ENCODE peak calls at places on chromosomes 5 and 9, in four cellular contexts. P is tibial artery, L is neural progenitor cell, T is PC-3. A is an unnamed sample. For H3K9me3, the result is how much of the 10 kb centered on the place peaks cover.

GRCh38 chr5:34866989-34867471 is 28.1 kb downstream of the TTC23L start:
- DNase-seq in P (no peak), L (no peak), T (no peak), A (peak)

GRCh38 chr5:170097934-170098333 is 7.8 kb upstream of the FOXI1 start:
- DNase-seq in P (no peak), L (no peak), T (no peak), A (no peak)

GRCh38 chr5:120808606-120809005 is 344.5 kb downstream of the PRR16 start:
- DNase-seq in P (no peak), L (no peak), T (no peak), A (no peak)

GRCh38 chr5:10982616-10983015 is 221.6 kb upstream of the DAP start:
- DNase-seq in P (no peak), L (no peak), T (no peak), A (no peak)

GRCh38 chr9:81565144-81565543 is 124.2 kb downstream of the TLE1 start:
- DNase-seq in P (no peak), L (no peak), T (no peak), A (no peak)

GRCh38 chr5:1519631-1520141 is 4.1 kb downstream of the LPCAT1 start:
- DNase-seq in P (peak), L (no peak), T (no peak), A (peak)

GRCh38 chr9:136796238-136796774 is at the start of gene CCDC183:
- DNase-seq in P (no peak), L (no peak), T (no peak), A (no peak)

GRCh38 chr5:171868236-171868635 is 82.6 kb downstream of the SMIM23 start:
- DNase-seq in P (no peak), L (no peak), T (no peak), A (no peak)

GRCh38 chr5:93421987-93422391 is 159.0 kb downstream of the NR2F1-AS1 start:
- DNase-seq in P (no peak), L (peak), T (no peak), A (no peak)

GRCh38 chr5:91178461-91178860 is 204.7 kb downstream of the ARRDC3 start:
- DNase-seq in P (no peak), L (no peak), T (no peak), A (no peak)

GRCh38 chr5:131228646-131229045 is 35.2 kb upstream of the CDC42SE2 start:
- DNase-seq in P (no peak), L (no peak), T (no peak), A (peak)

GRCh38 chr5:102740515-102740914 is 14.6 kb upstream of the PAM start:
- DNase-seq in P (no peak), L (no peak), T (no peak), A (no peak)

GRCh38 chr9:70924905-70925547 is 196.4 kb downstream of the TRPM3 start:
- DNase-seq in P (peak), L (peak), T (peak), A (peak)

GRCh38 chr5:40680741-40681350 is 1.1 kb downstream of the PTGER4 start:
- DNase-seq in P (no peak), L (peak), T (no peak), A (peak)

GRCh38 chr5:170923910-170924620 is 62.2 kb downstream of the RANBP17 start:
- DNase-seq in P (no peak), L (no peak), T (no peak), A (no peak)

GRCh38 chr5:162068412-162068811 is 839 bp downstream of the GABRG2 start:
- DNase-seq in P (no peak), L (peak), T (peak), A (peak)

GRCh38 chr9:128316421-128316820 is 5.8 kb downstream of the TRUB2 start:
- DNase-seq in P (no peak), L (no peak), T (no peak), A (no peak)

GRCh38 chr5:10567181-10567591 is 3.3 kb downstream of the ANKRD33B start:
- DNase-seq in P (peak), L (no peak), T (no peak), A (no peak)

GRCh38 chr5:133761606-133762005 is 149.3 kb upstream of the FSTL4 start:
- DNase-seq in P (no peak), L (no peak), T (no peak), A (no peak)

GRCh38 chr5:172102251-172102870 is 85.7 kb downstream of the STK10 start:
- DNase-seq in P (no peak), L (no peak), T (no peak), A (no peak)

GRCh38 chr9:74478606-74479005 is 18.5 kb upstream of the RORB start:
- DNase-seq in P (no peak), L (no peak), T (no peak), A (no peak)

GRCh38 chr9:87069690-87070089 is 122.4 kb upstream of the GAS1 start:
- DNase-seq in P (no peak), L (no peak), T (no peak), A (no peak)

GRCh38 chr5:170297589-170298462 is at the start of gene LCP2:
- DNase-seq in P (no peak), L (no peak), T (no peak), A (no peak)

GRCh38 chr9:96186601-96187011 is 115.4 kb downstream of the HSD17B3 start:
- DNase-seq in P (no peak), L (peak), T (peak), A (peak)

GRCh38 chr9:107425110-107426025 is 64.2 kb downstream of the KLF4 start:
- DNase-seq in P (peak), L (peak), T (peak), A (peak)

GRCh38 chr9:123225995-123226394 is 42.4 kb downstream of the STRBP start:
- DNase-seq in P (no peak), L (no peak), T (peak), A (no peak)

GRCh38 chr9:131470581-131470991 is 32.1 kb upstream of the POMT1 start:
- DNase-seq in P (peak), L (no peak), T (no peak), A (no peak)

GRCh38 chr9:36029765-36030528 is 6.8 kb upstream of the RECK start:
- DNase-seq in P (no peak), L (no peak), T (peak), A (no peak)

GRCh38 chr5:179955630-179956029 is 47.9 kb upstream of the TBC1D9B start:
- DNase-seq in P (no peak), L (no peak), T (no peak), A (no peak)

GRCh38 chr5:133891390-133891789 is 77.0 kb downstream of the C5orf15 start:
- DNase-seq in P (no peak), L (no peak), T (no peak), A (no peak)

GRCh38 chr5:37714756-37715155 is 125.1 kb downstream of the GDNF start:
- DNase-seq in P (no peak), L (no peak), T (no peak), A (no peak)

GRCh38 chr5:39896706-39897105 is 471.9 kb upstream of the DAB2 start:
- DNase-seq in P (no peak), L (no peak), T (no peak), A (no peak)

GRCh38 chr5:55821731-55822512 is 29.2 kb upstream of the IL31RA start:
- DNase-seq in P (no peak), L (peak), T (no peak), A (peak)

GRCh38 chr5:5581080-5581479 is 158.6 kb downstream of the ICE1 start:
- DNase-seq in P (no peak), L (no peak), T (no peak), A (no peak)

GRCh38 chr5:143074414-143074996 is 304.3 kb downstream of the ARHGAP26 start:
- DNase-seq in P (no peak), L (no peak), T (no peak), A (no peak)

GRCh38 chr5:151026088-151026487 is 5.7 kb downstream of the GPX3 start:
- DNase-seq in P (no peak), L (no peak), T (no peak), A (no peak)
- H3K4me3 ChIP-seq in P (no peak), L (no peak), T (no peak), A (no peak)

DNA sequence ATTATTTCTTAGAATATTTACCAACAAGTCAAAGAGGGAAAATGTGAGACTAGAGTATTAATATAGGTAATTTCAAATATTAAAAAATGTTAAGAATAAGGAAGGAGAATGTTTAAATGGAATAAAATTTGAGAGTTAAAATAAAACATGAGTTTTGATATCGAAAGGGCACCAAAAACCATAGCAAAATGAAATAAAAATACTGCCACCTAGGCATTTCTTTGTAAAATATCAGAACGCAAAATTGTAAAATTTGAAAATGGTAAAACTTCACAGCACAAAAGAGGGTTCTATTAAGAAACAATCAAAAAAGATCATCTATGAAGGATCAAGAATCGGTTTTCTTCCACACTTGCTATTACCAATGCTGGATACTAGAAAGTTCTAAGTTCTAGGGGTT is 418.3 kb downstream of the TAF11L14 start:
- DNase-seq in P (no peak), L (no peak), T (no peak), A (no peak)
- H3K9me3 ChIP-seq in P (under half), L (under half), T (under half), A (under half)

DNA sequence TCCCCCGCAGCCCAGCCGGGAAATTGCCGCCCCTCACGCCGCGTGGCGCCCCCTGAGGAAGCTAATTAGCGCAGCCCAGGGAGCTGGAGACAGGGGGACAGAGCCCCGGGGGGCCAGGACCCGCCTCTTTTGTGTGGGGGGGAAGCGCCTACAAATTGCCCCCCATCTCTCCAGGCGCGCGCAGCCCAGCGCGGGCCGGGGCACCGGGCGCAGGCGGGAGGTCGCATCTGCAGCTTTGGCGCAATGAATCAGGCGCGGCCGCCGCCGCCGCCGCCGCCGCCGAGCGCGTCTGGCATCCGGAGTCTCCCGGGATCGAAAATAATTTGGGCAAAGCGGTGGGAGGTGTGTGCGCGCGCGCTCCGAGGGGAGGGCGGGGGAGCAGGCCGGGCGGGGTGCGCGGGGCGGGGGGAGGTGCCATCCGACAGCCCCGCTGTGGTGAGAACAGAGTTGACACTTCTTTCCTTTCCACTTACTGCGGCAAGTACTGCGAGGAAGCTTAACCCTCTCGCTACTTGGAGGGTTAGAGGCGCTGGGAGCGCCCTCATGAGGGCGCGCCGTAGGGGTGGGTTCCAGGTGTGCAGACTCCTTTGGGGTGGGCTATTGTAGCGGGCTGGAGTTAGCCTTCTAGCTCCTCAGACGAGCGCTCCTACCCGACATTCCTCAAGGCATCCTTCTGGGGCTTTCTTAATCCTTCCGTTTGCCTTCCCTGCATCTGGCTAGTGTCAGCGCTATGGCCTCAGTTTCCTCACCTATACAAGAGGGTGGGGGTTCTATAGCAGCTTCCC is 63.1 kb downstream of the CXXC5 start:
- DNase-seq in P (peak), L (peak), T (peak), A (no peak)
- TF ChIP-seq CTCF in P (no peak), L (peak), T (peak), A (no peak)

DNA sequence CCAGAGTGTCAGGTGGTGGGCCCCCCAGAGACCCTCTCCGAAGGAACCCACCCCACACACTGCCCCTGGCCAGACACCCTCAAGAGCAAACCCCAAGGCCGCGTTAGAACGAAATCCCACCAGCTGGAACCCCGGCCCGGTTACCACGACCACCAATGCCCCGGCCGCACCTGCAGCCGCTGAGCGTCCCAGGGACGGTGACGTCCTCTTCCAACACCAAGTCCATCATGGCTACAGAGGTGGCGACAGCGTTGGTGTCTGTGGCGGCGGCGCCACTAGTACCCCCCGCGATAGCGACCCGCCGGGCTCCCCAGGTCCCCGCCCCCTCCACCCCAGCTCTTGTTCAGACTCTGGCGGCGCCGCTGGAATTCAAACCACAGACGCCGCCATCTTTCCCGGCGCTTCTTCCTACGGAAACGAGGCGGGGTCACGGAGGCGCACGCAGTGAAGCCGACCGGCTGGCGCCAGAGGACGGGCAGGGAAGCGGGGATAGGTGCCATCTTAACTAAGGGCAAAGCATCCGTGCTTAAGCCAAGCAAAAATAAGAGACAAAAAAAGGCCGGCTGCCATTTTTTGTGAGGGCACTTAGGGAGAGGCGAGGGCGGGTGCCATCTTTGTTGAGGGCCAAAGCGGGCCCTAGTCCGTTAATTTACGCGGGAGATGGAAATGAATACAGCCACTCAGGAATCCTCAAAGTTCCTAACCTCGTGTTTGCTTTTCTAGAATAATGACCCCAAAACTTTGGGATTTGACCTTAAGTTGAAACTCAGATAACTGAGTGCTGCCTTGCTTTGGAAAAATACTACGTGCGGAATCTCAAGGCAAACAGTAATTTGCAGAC is at the start of gene CDK5RAP2:
- DNase-seq in P (peak), L (peak), T (peak), A (peak)
- H3K4me3 ChIP-seq in P (peak), L (peak), T (peak), A (peak)

GRCh38 chr5:126106032-126106431 is 317.2 kb upstream of the GRAMD2B start:
- DNase-seq in P (no peak), L (no peak), T (peak), A (no peak)
- H3K9me3 ChIP-seq in P (under half), L (under half), T (under half), A (under half)

A was measured in testis.